ENCODE peak calls at places on chromosome 7, in seven cellular contexts. R is lung, D is BJ, W is AG04450, Z is heart left ventricle, S is fibroblast of lung, B is choroid plexus epithelial cell. X is an unnamed sample.

GRCh38 chr7:33738260-33738935 is 166.9 kb upstream of the BMPER start:
- DNase-seq in R (no peak), D (no peak), W (no peak), Z (no peak), S (no peak), B (no peak), X (no peak)

GRCh38 chr7:3283130-3283704 is 17.8 kb upstream of the SDK1 start:
- DNase-seq in R (no peak), D (no peak), W (no peak), Z (no peak), S (peak), B (no peak), X (no peak)

GRCh38 chr7:91457208-91457607 is 193.0 kb downstream of the FZD1 start:
- DNase-seq in R (no peak), D (no peak), W (no peak), Z (no peak), S (no peak), B (no peak), X (no peak)

GRCh38 chr7:42876182-42877068 is 35.4 kb downstream of the C7orf25 start:
- DNase-seq in R (peak), D (no peak), W (peak), Z (no peak), S (peak), B (peak), X (peak)

GRCh38 chr7:1251796-1252542 is 19.3 kb downstream of the UNCX start:
- DNase-seq in R (no peak), D (no peak), W (no peak), Z (peak), S (no peak), B (no peak), X (no peak)

GRCh38 chr7:31735991-31736982 is 49.3 kb downstream of the PPP1R17 start:
- DNase-seq in R (peak), D (no peak), W (peak), Z (no peak), S (peak), B (peak), X (peak)

GRCh38 chr7:129958643-129959479 is 6.1 kb upstream of the UBE2H start:
- DNase-seq in R (peak), D (no peak), W (peak), Z (no peak), S (peak), B (peak), X (peak)

GRCh38 chr7:156854654-156855053 is 38.3 kb downstream of the LMBR1 start:
- DNase-seq in R (no peak), D (no peak), W (no peak), Z (no peak), S (no peak), B (no peak), X (no peak)

GRCh38 chr7:39595102-39595620 is 28.2 kb upstream of the RALA start:
- DNase-seq in R (no peak), D (no peak), W (no peak), Z (no peak), S (peak), B (peak), X (peak)

GRCh38 chr7:38296059-38296857 is 22.8 kb upstream of the TARP start:
- DNase-seq in R (no peak), D (no peak), W (no peak), Z (no peak), S (no peak), B (no peak), X (no peak)

GRCh38 chr7:32785365-32785764 is 106.2 kb downstream of the KBTBD2 start:
- DNase-seq in R (no peak), D (no peak), W (no peak), Z (no peak), S (no peak), B (no peak), X (no peak)

GRCh38 chr7:81783818-81784217 is 14.0 kb upstream of the HGF start:
- DNase-seq in R (no peak), D (no peak), W (no peak), Z (no peak), S (no peak), B (no peak), X (no peak)

GRCh38 chr7:99615989-99616358 is 772 bp upstream of the ZSCAN25 start:
- DNase-seq in R (no peak), D (no peak), W (no peak), Z (no peak), S (no peak), B (no peak), X (no peak)

GRCh38 chr7:141468341-141468740 is 82.9 kb upstream of the AGK start:
- DNase-seq in R (no peak), D (no peak), W (no peak), Z (no peak), S (no peak), B (no peak), X (no peak)

GRCh38 chr7:148854975-148855374 is 29.1 kb downstream of the EZH2 start:
- DNase-seq in R (no peak), D (no peak), W (no peak), Z (no peak), S (no peak), B (no peak), X (no peak)

GRCh38 chr7:24199978-24200377 is 84.0 kb upstream of the NPY start:
- DNase-seq in R (no peak), D (no peak), W (no peak), Z (no peak), S (peak), B (no peak), X (no peak)

GRCh38 chr7:35736725-35737124 is 41.8 kb upstream of the HERPUD2 start:
- DNase-seq in R (no peak), D (no peak), W (no peak), Z (no peak), S (peak), B (peak), X (no peak)

GRCh38 chr7:128833148-128833938 is 3.1 kb downstream of the FLNC start:
- DNase-seq in R (no peak), D (no peak), W (no peak), Z (peak), S (peak), B (peak), X (peak)

GRCh38 chr7:4748267-4748666 is 27.2 kb upstream of the AP5Z1 start:
- DNase-seq in R (no peak), D (no peak), W (no peak), Z (no peak), S (no peak), B (peak), X (no peak)

GRCh38 chr7:36037121-36037662 is 115.9 kb upstream of the EEPD1 start:
- DNase-seq in R (peak), D (peak), W (no peak), Z (no peak), S (peak), B (peak), X (peak)

GRCh38 chr7:51357821-51358220 is 41.2 kb upstream of the COBL start:
- DNase-seq in R (no peak), D (no peak), W (no peak), Z (no peak), S (no peak), B (no peak), X (no peak)
- TF ChIP-seq CTCF in R (no peak), D (no peak), W (no peak), Z (no peak), S (no peak), B (no peak), X (no peak)

GRCh38 chr7:27103489-27104226 is 1.2 kb upstream of the HOXA2 start:
- DNase-seq in R (no peak), D (no peak), W (no peak), Z (no peak), S (peak), B (no peak), X (peak)
- H3K4me3 ChIP-seq in R (no peak), D (no peak), W (peak), Z (no peak), S (peak), B (no peak), X (peak)

GRCh38 chr7:98233241-98234070 is 18.6 kb downstream of the TECPR1 start:
- DNase-seq in R (no peak), D (no peak), W (no peak), Z (no peak), S (no peak), B (no peak), X (no peak)

GRCh38 chr7:98232799-98233198 is 19.2 kb downstream of the TECPR1 start:
- DNase-seq in R (no peak), D (no peak), W (no peak), Z (peak), S (no peak), B (no peak), X (no peak)

GRCh38 chr7:98235901-98236300 is 16.1 kb downstream of the TECPR1 start:
- DNase-seq in R (no peak), D (no peak), W (no peak), Z (no peak), S (no peak), B (no peak), X (no peak)

GRCh38 chr7:98236366-98237185 is 15.5 kb downstream of the TECPR1 start:
- DNase-seq in R (no peak), D (no peak), W (no peak), Z (no peak), S (no peak), B (no peak), X (no peak)

DNA sequence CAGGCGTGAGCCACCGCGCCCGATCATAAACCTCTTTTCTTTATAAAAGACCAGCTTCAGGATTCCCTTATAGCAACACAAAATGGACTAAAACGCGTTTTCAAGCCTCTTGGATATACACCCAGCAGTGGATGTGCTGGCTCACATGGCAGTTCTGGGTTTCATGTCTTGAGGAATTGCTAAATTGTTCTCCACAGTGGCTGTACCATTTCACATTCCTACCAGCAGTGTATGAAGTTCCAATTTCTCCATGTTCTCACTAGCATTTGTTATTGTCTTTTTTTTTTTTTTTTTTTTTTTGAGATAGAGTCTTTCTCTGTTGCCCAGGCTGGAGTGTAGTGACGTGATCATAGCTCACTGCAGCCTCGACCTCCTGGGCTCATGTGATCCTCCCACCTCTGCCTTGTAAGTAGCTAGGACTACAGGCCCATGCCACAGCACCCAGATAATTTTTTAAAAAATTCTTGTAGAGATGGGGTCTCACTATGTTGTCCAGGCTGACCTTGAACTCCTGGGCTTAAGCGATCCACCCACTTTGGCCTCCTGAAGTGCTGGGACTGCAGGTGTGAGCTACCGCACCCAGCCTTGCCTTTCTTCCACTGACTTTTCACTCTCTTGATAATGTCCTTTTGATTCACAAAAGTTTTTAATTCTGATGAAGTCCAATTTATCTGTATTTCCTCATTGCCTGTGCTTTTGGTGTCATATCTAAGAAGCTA is 17.4 kb downstream of the TECPR1 start:
- DNase-seq in R (no peak), D (no peak), W (no peak), Z (no peak), S (no peak), B (peak), X (no peak)
- TF ChIP-seq CTCF in R (no peak), D (no peak), W (peak), Z (no peak), S (peak), B (peak), X (no peak)

GRCh38 chr7:121026159-121026558 is 37.6 kb downstream of the CPED1 start:
- DNase-seq in R (no peak), D (no peak), W (no peak), Z (no peak), S (no peak), B (no peak), X (no peak)

GRCh38 chr7:121023189-121023588 is 34.7 kb downstream of the CPED1 start:
- DNase-seq in R (no peak), D (no peak), W (no peak), Z (no peak), S (no peak), B (no peak), X (no peak)

GRCh38 chr7:121021266-121021969 is 32.9 kb downstream of the CPED1 start:
- DNase-seq in R (no peak), D (no peak), W (no peak), Z (no peak), S (no peak), B (no peak), X (no peak)

GRCh38 chr7:121024568-121025055 is 36.1 kb downstream of the CPED1 start:
- DNase-seq in R (no peak), D (no peak), W (no peak), Z (no peak), S (no peak), B (no peak), X (no peak)

GRCh38 chr7:121023683-121024507 is 35.4 kb downstream of the CPED1 start:
- DNase-seq in R (no peak), D (no peak), W (no peak), Z (no peak), S (no peak), B (peak), X (peak)
- H3K4me3 ChIP-seq in R (no peak), D (no peak), W (peak), Z (no peak), S (peak), B (no peak), X (no peak)

GRCh38 chr7:5773661-5774086 is 7.8 kb downstream of the RNF216 start:
- DNase-seq in R (no peak), D (peak), W (peak), Z (no peak), S (peak), B (peak), X (peak)
- TF ChIP-seq CTCF in R (no peak), D (no peak), W (no peak), Z (no peak), S (no peak), B (no peak), X (no peak)

GRCh38 chr7:27677912-27678612 is 15.4 kb upstream of the HIBADH start:
- DNase-seq in R (no peak), D (peak), W (peak), Z (no peak), S (peak), B (peak), X (peak)
- H3K4me3 ChIP-seq in R (no peak), D (no peak), W (no peak), Z (no peak), S (no peak), B (no peak), X (no peak)

GRCh38 chr7:27774717-27775328 is 34.9 kb downstream of the TAX1BP1 start:
- DNase-seq in R (no peak), D (no peak), W (no peak), Z (no peak), S (peak), B (peak), X (peak)
- TF ChIP-seq CTCF in R (no peak), D (peak), W (peak), Z (peak), S (peak), B (peak), X (peak)

GRCh38 chr7:118186491-118186890 is 2.5 kb downstream of the LSM8 start:
- DNase-seq in R (no peak), D (no peak), W (no peak), Z (no peak), S (peak), B (no peak), X (no peak)

GRCh38 chr7:118183254-118183585 is 744 bp upstream of the LSM8 start:
- DNase-seq in R (no peak), D (no peak), W (no peak), Z (no peak), S (peak), B (peak), X (no peak)

GRCh38 chr7:118184392-118184899 is 482 bp downstream of the LSM8 start:
- DNase-seq in R (no peak), D (peak), W (no peak), Z (no peak), S (peak), B (no peak), X (no peak)

GRCh38 chr7:118183586-118184391 is at the start of gene LSM8:
- DNase-seq in R (peak), D (peak), W (peak), Z (peak), S (peak), B (peak), X (peak)

GRCh38 chr7:118185163-118185860 is 1.3 kb downstream of the LSM8 start:
- DNase-seq in R (no peak), D (peak), W (peak), Z (no peak), S (peak), B (peak), X (peak)
- H3K4me3 ChIP-seq in R (no peak), D (peak), W (peak), Z (no peak), S (peak), B (peak), X (peak)

DNA sequence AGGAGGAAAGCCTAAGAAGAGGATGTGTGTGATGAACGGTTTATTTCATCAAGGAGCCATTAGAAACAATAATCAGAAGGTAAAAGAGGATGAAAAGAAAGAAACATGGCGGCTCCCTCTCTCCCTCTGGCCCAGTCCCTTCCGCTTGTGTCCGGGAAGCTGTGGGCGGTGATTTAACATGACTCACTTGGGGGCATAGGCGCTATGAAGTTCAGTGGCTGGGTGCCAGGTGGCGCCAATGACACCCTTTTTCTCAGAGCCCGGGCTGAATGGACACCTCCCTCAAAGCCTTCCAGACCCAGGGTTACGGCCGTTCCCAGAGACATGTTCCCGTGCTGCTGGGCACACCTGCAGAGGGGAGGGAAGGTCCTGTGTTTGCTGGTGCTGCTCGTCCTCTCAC is 244.0 kb downstream of the SKAP2 start:
- DNase-seq in R (no peak), D (no peak), W (no peak), Z (no peak), S (no peak), B (no peak), X (peak)
- TF ChIP-seq CTCF in R (no peak), D (no peak), W (no peak), Z (no peak), S (no peak), B (no peak), X (no peak)